ENCODE peak calls at places on chromosomes 1 and 21, in seven cellular contexts. One of them, this sample, is unnamed.

GRCh38 chr1:11483581-11484320 is 4.8 kb downstream of the DISP3 start:
- DNase-seq in CD14-positive monocyte: no peak
- DNase-seq in Caco-2: peak
- DNase-seq in HCT116: no peak
- DNase-seq in B cell: no peak
- DNase-seq in pancreas: no peak
- DNase-seq in RWPE1: no peak
- DNase-seq in this sample: peak

GRCh38 chr1:175203570-175203969 is 11.0 kb upstream of the KIAA0040 start:
- DNase-seq in pancreas: no peak
- DNase-seq in CD14-positive monocyte: no peak
- DNase-seq in B cell: peak
- DNase-seq in RWPE1: no peak
- DNase-seq in Caco-2: no peak
- DNase-seq in HCT116: no peak
- DNase-seq in this sample: no peak

GRCh38 chr1:246785536-246786111 is 61.4 kb downstream of the SCCPDH start:
- DNase-seq in HCT116: no peak
- DNase-seq in Caco-2: no peak
- DNase-seq in B cell: no peak
- DNase-seq in CD14-positive monocyte: no peak
- DNase-seq in RWPE1: no peak
- DNase-seq in pancreas: no peak
- DNase-seq in this sample: no peak

GRCh38 chr21:27761623-27762022 is 794.7 kb upstream of the ADAMTS5 start:
- DNase-seq in B cell: no peak
- DNase-seq in Caco-2: peak
- DNase-seq in CD14-positive monocyte: no peak
- DNase-seq in HCT116: no peak
- DNase-seq in pancreas: no peak
- DNase-seq in RWPE1: no peak
- DNase-seq in this sample: no peak

GRCh38 chr1:52574594-52574993 is 21.7 kb upstream of the TUT4 start:
- DNase-seq in RWPE1: peak
- DNase-seq in Caco-2: no peak
- DNase-seq in pancreas: no peak
- DNase-seq in CD14-positive monocyte: no peak
- DNase-seq in HCT116: peak
- DNase-seq in B cell: no peak
- DNase-seq in this sample: peak

GRCh38 chr21:15057290-15057689 is 7.5 kb downstream of the NRIP1 start:
- DNase-seq in HCT116: no peak
- DNase-seq in Caco-2: no peak
- DNase-seq in RWPE1: no peak
- DNase-seq in CD14-positive monocyte: no peak
- DNase-seq in pancreas: no peak
- DNase-seq in B cell: no peak
- DNase-seq in this sample: no peak

GRCh38 chr1:199150764-199151163 is 511.9 kb downstream of the PTPRC start:
- DNase-seq in B cell: no peak
- DNase-seq in CD14-positive monocyte: no peak
- DNase-seq in RWPE1: no peak
- DNase-seq in Caco-2: no peak
- DNase-seq in HCT116: no peak
- DNase-seq in pancreas: no peak
- DNase-seq in this sample: no peak

GRCh38 chr1:183432548-183432875 is 14.3 kb upstream of the NMNAT2 start:
- DNase-seq in B cell: no peak
- DNase-seq in RWPE1: peak
- DNase-seq in HCT116: peak
- DNase-seq in pancreas: no peak
- DNase-seq in Caco-2: no peak
- DNase-seq in CD14-positive monocyte: no peak
- DNase-seq in this sample: peak

GRCh38 chr1:204574856-204575145 is 58.6 kb downstream of the MDM4 start:
- DNase-seq in RWPE1: no peak
- DNase-seq in B cell: no peak
- DNase-seq in HCT116: no peak
- DNase-seq in pancreas: no peak
- DNase-seq in Caco-2: no peak
- DNase-seq in CD14-positive monocyte: no peak
- DNase-seq in this sample: no peak

GRCh38 chr1:188668083-188668482 is 1809.6 kb downstream of the BRINP3 start:
- DNase-seq in CD14-positive monocyte: no peak
- DNase-seq in HCT116: peak
- DNase-seq in B cell: no peak
- DNase-seq in RWPE1: peak
- DNase-seq in pancreas: no peak
- DNase-seq in Caco-2: peak
- DNase-seq in this sample: no peak

GRCh38 chr21:42749226-42749625 is 95.8 kb downstream of the PDE9A start:
- DNase-seq in pancreas: no peak
- DNase-seq in CD14-positive monocyte: no peak
- DNase-seq in RWPE1: no peak
- DNase-seq in HCT116: no peak
- DNase-seq in B cell: no peak
- DNase-seq in Caco-2: no peak
- DNase-seq in this sample: no peak

GRCh38 chr21:8991968-8992621 is 1529.3 kb upstream of the TPTE start:
- DNase-seq in RWPE1: no peak
- DNase-seq in B cell: no peak
- DNase-seq in pancreas: no peak
- DNase-seq in Caco-2: no peak
- DNase-seq in CD14-positive monocyte: no peak
- DNase-seq in HCT116: no peak
- DNase-seq in this sample: peak

GRCh38 chr1:116496380-116496779 is 74.4 kb downstream of the CD58 start:
- DNase-seq in Caco-2: no peak
- DNase-seq in pancreas: no peak
- DNase-seq in RWPE1: no peak
- DNase-seq in HCT116: no peak
- DNase-seq in CD14-positive monocyte: no peak
- DNase-seq in B cell: no peak
- DNase-seq in this sample: no peak

GRCh38 chr1:938088-938683 is 14.5 kb downstream of the SAMD11 start:
- DNase-seq in B cell: no peak
- DNase-seq in pancreas: peak
- DNase-seq in RWPE1: peak
- DNase-seq in CD14-positive monocyte: no peak
- DNase-seq in Caco-2: peak
- DNase-seq in HCT116: no peak
- DNase-seq in this sample: peak

GRCh38 chr1:218439541-218440295 is 94.6 kb downstream of the TGFB2 start:
- DNase-seq in HCT116: no peak
- DNase-seq in CD14-positive monocyte: no peak
- DNase-seq in Caco-2: no peak
- DNase-seq in RWPE1: no peak
- DNase-seq in B cell: no peak
- DNase-seq in pancreas: no peak
- DNase-seq in this sample: no peak

GRCh38 chr1:190908691-190909090 is 431.0 kb upstream of the BRINP3 start:
- DNase-seq in HCT116: no peak
- DNase-seq in B cell: no peak
- DNase-seq in pancreas: no peak
- DNase-seq in Caco-2: no peak
- DNase-seq in CD14-positive monocyte: no peak
- DNase-seq in RWPE1: no peak
- DNase-seq in this sample: no peak

GRCh38 chr1:203039609-203040517 is 13.6 kb downstream of the PPFIA4 start:
- DNase-seq in Caco-2: peak
- DNase-seq in HCT116: no peak
- DNase-seq in B cell: no peak
- DNase-seq in CD14-positive monocyte: no peak
- DNase-seq in RWPE1: no peak
- DNase-seq in pancreas: no peak
- DNase-seq in this sample: no peak

GRCh38 chr1:165234149-165234548 is 122.4 kb downstream of the LMX1A start:
- DNase-seq in pancreas: no peak
- DNase-seq in Caco-2: no peak
- DNase-seq in HCT116: no peak
- DNase-seq in RWPE1: no peak
- DNase-seq in CD14-positive monocyte: no peak
- DNase-seq in B cell: no peak
- DNase-seq in this sample: no peak

GRCh38 chr1:26158271-26159112 is at the start of gene FAM110D:
- DNase-seq in Caco-2: no peak
- DNase-seq in B cell: no peak
- DNase-seq in pancreas: no peak
- DNase-seq in HCT116: no peak
- DNase-seq in RWPE1: no peak
- DNase-seq in CD14-positive monocyte: no peak
- DNase-seq in this sample: no peak

GRCh38 chr1:204868340-204868700 is 2.3 kb upstream of the NFASC start:
- DNase-seq in Caco-2: no peak
- DNase-seq in CD14-positive monocyte: no peak
- DNase-seq in HCT116: no peak
- DNase-seq in RWPE1: no peak
- DNase-seq in B cell: no peak
- DNase-seq in pancreas: no peak
- DNase-seq in this sample: no peak

GRCh38 chr1:106978477-106979322 is 77.8 kb upstream of the PRMT6 start:
- DNase-seq in RWPE1: peak
- DNase-seq in CD14-positive monocyte: no peak
- DNase-seq in HCT116: no peak
- DNase-seq in Caco-2: no peak
- DNase-seq in B cell: no peak
- DNase-seq in pancreas: no peak
- DNase-seq in this sample: no peak

GRCh38 chr1:62045579-62045978 is 149.1 kb upstream of the L1TD1 start:
- DNase-seq in RWPE1: peak
- DNase-seq in B cell: no peak
- DNase-seq in Caco-2: no peak
- DNase-seq in CD14-positive monocyte: no peak
- DNase-seq in pancreas: no peak
- DNase-seq in HCT116: no peak
- DNase-seq in this sample: no peak

DNA sequence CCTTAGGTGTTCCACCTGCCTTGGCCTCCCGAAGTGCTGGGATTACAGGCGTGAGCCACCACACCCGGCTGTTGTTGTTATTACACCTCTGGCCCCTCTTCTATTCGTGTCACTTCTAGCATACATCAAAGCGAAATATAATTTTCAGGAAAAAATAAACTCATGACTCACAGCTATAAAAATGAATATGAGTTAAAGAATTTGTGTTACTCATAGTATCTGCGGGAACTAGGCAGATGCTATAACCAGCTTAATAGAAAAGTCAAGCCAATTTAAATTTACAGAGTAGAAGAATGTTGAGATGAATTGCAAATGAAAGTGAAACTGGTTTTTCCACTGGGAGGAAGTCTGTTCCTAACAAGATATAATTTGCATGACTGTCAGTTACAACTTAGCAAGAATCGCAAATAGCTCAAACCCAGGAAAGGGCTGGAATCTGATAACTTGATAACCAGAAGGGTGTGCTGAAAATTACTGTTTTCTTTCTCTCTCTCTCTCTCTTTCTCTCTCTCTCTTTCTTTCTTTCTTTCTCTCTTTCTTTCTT is 11.2 kb downstream of the OR2W3 start:
- DNase-seq in CD14-positive monocyte: no peak
- DNase-seq in Caco-2: no peak
- DNase-seq in RWPE1: peak
- DNase-seq in pancreas: no peak
- DNase-seq in B cell: no peak
- DNase-seq in HCT116: no peak
- DNase-seq in this sample: peak
- TF ChIP-seq CTCF in CD14-positive monocyte: peak
- TF ChIP-seq CTCF in Caco-2: no peak
- TF ChIP-seq CTCF in RWPE1: no peak
- TF ChIP-seq CTCF in pancreas: no peak
- TF ChIP-seq CTCF in B cell: peak
- TF ChIP-seq CTCF in HCT116: no peak
- TF ChIP-seq CTCF in this sample: no peak

DNA sequence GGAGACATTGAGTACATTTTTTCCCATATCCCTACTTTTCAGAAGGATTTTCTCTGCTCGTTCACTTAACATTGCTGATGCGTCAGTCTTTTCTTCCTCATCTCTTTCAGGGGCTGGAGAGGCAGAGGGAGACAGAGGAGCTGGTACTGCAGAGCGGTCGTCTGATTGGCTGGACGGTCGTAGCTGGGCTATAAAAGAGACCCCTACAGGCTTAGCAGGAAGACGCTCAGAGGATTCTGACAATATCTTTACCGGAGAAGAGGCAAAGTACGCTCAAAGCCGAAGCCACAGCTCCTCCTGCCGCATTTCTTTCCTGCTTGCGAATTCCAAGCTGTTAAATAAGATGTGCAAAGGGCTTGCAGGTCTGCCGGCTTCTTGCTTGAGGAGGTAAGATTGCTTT is at the start of gene RGS4:
- DNase-seq in B cell: no peak
- DNase-seq in Caco-2: peak
- DNase-seq in pancreas: peak
- DNase-seq in CD14-positive monocyte: no peak
- DNase-seq in HCT116: peak
- DNase-seq in RWPE1: peak
- DNase-seq in this sample: no peak
- TF ChIP-seq CTCF in B cell: no peak
- TF ChIP-seq CTCF in Caco-2: peak
- TF ChIP-seq CTCF in pancreas: no peak
- TF ChIP-seq CTCF in CD14-positive monocyte: no peak
- TF ChIP-seq CTCF in HCT116: peak
- TF ChIP-seq CTCF in RWPE1: no peak
- TF ChIP-seq CTCF in this sample: no peak

GRCh38 chr1:180243517-180244221 is 13.6 kb downstream of the LHX4 start:
- DNase-seq in B cell: no peak
- DNase-seq in CD14-positive monocyte: no peak
- DNase-seq in HCT116: no peak
- DNase-seq in pancreas: no peak
- DNase-seq in Caco-2: no peak
- DNase-seq in RWPE1: no peak
- DNase-seq in this sample: no peak
- TF ChIP-seq CTCF in B cell: no peak
- TF ChIP-seq CTCF in CD14-positive monocyte: no peak
- TF ChIP-seq CTCF in HCT116: peak
- TF ChIP-seq CTCF in pancreas: no peak
- TF ChIP-seq CTCF in Caco-2: no peak
- TF ChIP-seq CTCF in RWPE1: no peak
- TF ChIP-seq CTCF in this sample: no peak

GRCh38 chr1:6936308-6936675 is 151.0 kb downstream of the CAMTA1 start:
- DNase-seq in HCT116: no peak
- DNase-seq in B cell: no peak
- DNase-seq in Caco-2: no peak
- DNase-seq in pancreas: no peak
- DNase-seq in CD14-positive monocyte: no peak
- DNase-seq in RWPE1: no peak
- DNase-seq in this sample: no peak

GRCh38 chr1:6935379-6936307 is 150.4 kb downstream of the CAMTA1 start:
- DNase-seq in RWPE1: no peak
- DNase-seq in CD14-positive monocyte: no peak
- DNase-seq in HCT116: no peak
- DNase-seq in Caco-2: no peak
- DNase-seq in B cell: no peak
- DNase-seq in pancreas: no peak
- DNase-seq in this sample: no peak

GRCh38 chr1:6941786-6942185 is 156.5 kb downstream of the CAMTA1 start:
- DNase-seq in CD14-positive monocyte: no peak
- DNase-seq in pancreas: no peak
- DNase-seq in RWPE1: no peak
- DNase-seq in B cell: no peak
- DNase-seq in HCT116: no peak
- DNase-seq in Caco-2: no peak
- DNase-seq in this sample: no peak

GRCh38 chr1:6942990-6943389 is 157.7 kb downstream of the CAMTA1 start:
- DNase-seq in B cell: no peak
- DNase-seq in pancreas: no peak
- DNase-seq in CD14-positive monocyte: no peak
- DNase-seq in Caco-2: no peak
- DNase-seq in RWPE1: no peak
- DNase-seq in HCT116: no peak
- DNase-seq in this sample: no peak

GRCh38 chr1:6937048-6937447 is 151.8 kb downstream of the CAMTA1 start:
- DNase-seq in Caco-2: no peak
- DNase-seq in CD14-positive monocyte: no peak
- DNase-seq in B cell: no peak
- DNase-seq in pancreas: no peak
- DNase-seq in RWPE1: no peak
- DNase-seq in HCT116: no peak
- DNase-seq in this sample: no peak
- TF ChIP-seq CTCF in Caco-2: no peak
- TF ChIP-seq CTCF in CD14-positive monocyte: no peak
- TF ChIP-seq CTCF in B cell: no peak
- TF ChIP-seq CTCF in pancreas: no peak
- TF ChIP-seq CTCF in RWPE1: no peak
- TF ChIP-seq CTCF in HCT116: no peak
- TF ChIP-seq CTCF in this sample: no peak

This sample was measured in PC-9.